ENCODE peak calls at places on chromosome 9, in eight cellular contexts. B is cardiac fibroblast, G is foreskin keratinocyte, X is gastrocnemius medialis, F is AG09319, D is tibial artery, T is brain microvascular endothelial cell, Y is right lobe of liver. I is an unnamed sample.

GRCh38 chr9:34079181-34079580 is 30.5 kb upstream of the UBAP2 start:
- DNase-seq in B (no peak), G (peak), X (no peak), F (no peak), D (no peak), T (peak), Y (no peak), I (no peak)

GRCh38 chr9:127664324-127664677 is 42.5 kb upstream of the CFAP157 start:
- DNase-seq in B (no peak), G (no peak), X (no peak), F (no peak), D (no peak), T (no peak), Y (no peak), I (no peak)

GRCh38 chr9:127739614-127740322 is 4.7 kb upstream of the TOR2A start:
- DNase-seq in B (peak), G (peak), X (peak), F (no peak), D (no peak), T (no peak), Y (no peak), I (no peak)

GRCh38 chr9:21110708-21111576 is 30.7 kb downstream of the IFNW1 start:
- DNase-seq in B (peak), G (peak), X (no peak), F (peak), D (no peak), T (peak), Y (no peak), I (no peak)

GRCh38 chr9:127862075-127863011 is 7.9 kb upstream of the ENG start:
- DNase-seq in B (peak), G (no peak), X (peak), F (no peak), D (peak), T (no peak), Y (peak), I (peak)

GRCh38 chr9:36174731-36175130 is 5.5 kb downstream of the CCIN start:
- DNase-seq in B (no peak), G (no peak), X (no peak), F (no peak), D (no peak), T (no peak), Y (no peak), I (no peak)

GRCh38 chr9:109852561-109852960 is 72.6 kb downstream of the PALM2AKAP2 start:
- DNase-seq in B (peak), G (no peak), X (no peak), F (no peak), D (no peak), T (no peak), Y (no peak), I (no peak)

GRCh38 chr9:8262625-8263622 is 463.3 kb upstream of the DMAC1 start:
- DNase-seq in B (peak), G (no peak), X (no peak), F (no peak), D (no peak), T (no peak), Y (no peak), I (no peak)

GRCh38 chr9:110099236-110099741 is 108.7 kb downstream of the C9orf152 start:
- DNase-seq in B (peak), G (peak), X (no peak), F (no peak), D (no peak), T (peak), Y (no peak), I (no peak)

GRCh38 chr9:7368410-7369292 is 430.9 kb downstream of the DMAC1 start:
- DNase-seq in B (peak), G (peak), X (no peak), F (peak), D (no peak), T (no peak), Y (no peak), I (no peak)

GRCh38 chr9:132042324-132042723 is 37.3 kb downstream of the MED27 start:
- DNase-seq in B (peak), G (peak), X (no peak), F (peak), D (no peak), T (peak), Y (no peak), I (no peak)

GRCh38 chr9:76521244-76521673 is 62.3 kb downstream of the GCNT1 start:
- DNase-seq in B (no peak), G (peak), X (no peak), F (no peak), D (no peak), T (no peak), Y (no peak), I (no peak)

GRCh38 chr9:132943677-132944293 is 631 bp downstream of the TSC1 start:
- DNase-seq in B (no peak), G (no peak), X (no peak), F (no peak), D (no peak), T (no peak), Y (no peak), I (no peak)

GRCh38 chr9:38048319-38048969 is 20.6 kb downstream of the SHB start:
- DNase-seq in B (peak), G (no peak), X (no peak), F (no peak), D (no peak), T (no peak), Y (no peak), I (no peak)

GRCh38 chr9:83596899-83597504 is 25.9 kb upstream of the IDNK start:
- DNase-seq in B (peak), G (no peak), X (no peak), F (no peak), D (no peak), T (peak), Y (no peak), I (no peak)

GRCh38 chr9:1005043-1005667 is 28.7 kb downstream of the DMRT3 start:
- DNase-seq in B (peak), G (peak), X (no peak), F (peak), D (no peak), T (peak), Y (no peak), I (peak)

GRCh38 chr9:124041817-124042116 is 30.2 kb downstream of the LHX2 start:
- DNase-seq in B (no peak), G (no peak), X (no peak), F (no peak), D (no peak), T (no peak), Y (no peak), I (no peak)

GRCh38 chr9:136152543-136152866 is 33.8 kb upstream of the TMEM250 start:
- DNase-seq in B (no peak), G (no peak), X (no peak), F (no peak), D (no peak), T (no peak), Y (no peak), I (no peak)

GRCh38 chr9:19998823-19999455 is 210.1 kb upstream of the SLC24A2 start:
- DNase-seq in B (no peak), G (no peak), X (no peak), F (no peak), D (no peak), T (peak), Y (no peak), I (no peak)

GRCh38 chr9:132703336-132703735 is 33.1 kb downstream of the GTF3C4 start:
- DNase-seq in B (no peak), G (peak), X (no peak), F (no peak), D (no peak), T (no peak), Y (no peak), I (no peak)

GRCh38 chr9:134676886-134677285 is 35.3 kb downstream of the COL5A1 start:
- DNase-seq in B (no peak), G (no peak), X (no peak), F (no peak), D (no peak), T (no peak), Y (no peak), I (peak)

GRCh38 chr9:76109953-76110352 is 219.5 kb downstream of the PCSK5 start:
- DNase-seq in B (no peak), G (peak), X (peak), F (no peak), D (no peak), T (peak), Y (no peak), I (no peak)

GRCh38 chr9:69674112-69674511 is 1.9 kb upstream of the APBA1 start:
- DNase-seq in B (peak), G (no peak), X (no peak), F (no peak), D (no peak), T (no peak), Y (no peak), I (no peak)
- TF ChIP-seq CTCF in B (no peak), G (peak), X (no peak), F (no peak), D (no peak), T (peak), Y (no peak), I (no peak)

GRCh38 chr9:99192786-99193465 is 28.8 kb downstream of the ALG2 start:
- DNase-seq in B (peak), G (no peak), X (no peak), F (no peak), D (no peak), T (no peak), Y (no peak), I (no peak)
- TF ChIP-seq CTCF in B (peak), G (peak), X (no peak), F (no peak), D (no peak), T (peak), Y (no peak), I (no peak)

DNA sequence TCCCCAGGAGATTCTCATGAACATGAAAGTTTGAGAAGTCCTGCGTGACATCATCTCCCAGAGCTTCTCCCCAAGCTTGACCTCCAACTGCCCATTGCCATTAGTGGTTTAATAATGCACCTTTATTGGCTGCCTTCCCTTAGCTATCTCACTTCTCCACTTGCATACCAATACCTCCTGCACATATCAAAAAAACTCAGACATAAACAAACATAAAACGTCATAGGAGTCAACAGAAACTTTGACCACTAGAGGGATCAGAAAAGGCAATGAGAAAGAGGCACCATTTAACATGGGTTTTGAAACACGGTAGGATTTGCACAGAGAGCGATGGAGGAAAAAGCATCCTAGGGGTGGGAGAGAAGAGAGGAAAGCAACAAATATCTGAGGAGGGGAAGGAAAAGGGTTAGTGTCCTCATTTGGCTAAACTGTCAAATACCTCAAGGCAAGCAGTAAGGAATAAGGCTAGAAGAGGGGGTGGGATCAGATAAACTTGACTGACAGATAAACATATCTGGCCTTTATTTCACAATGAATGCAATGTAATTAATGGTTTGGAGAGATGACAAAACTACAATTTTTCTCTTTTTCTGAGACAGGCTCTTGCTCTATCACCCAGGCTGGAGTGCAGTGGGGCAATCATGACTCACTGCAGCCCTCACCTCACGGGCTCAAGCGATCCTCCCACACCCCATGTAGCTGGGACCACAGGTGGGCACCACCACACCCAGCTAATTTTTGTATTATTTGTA is 27.0 kb downstream of the GNAQ start:
- DNase-seq in B (no peak), G (no peak), X (no peak), F (no peak), D (no peak), T (no peak), Y (no peak), I (no peak)
- TF ChIP-seq CTCF in B (peak), G (peak), X (no peak), F (no peak), D (no peak), T (peak), Y (peak), I (peak)

DNA sequence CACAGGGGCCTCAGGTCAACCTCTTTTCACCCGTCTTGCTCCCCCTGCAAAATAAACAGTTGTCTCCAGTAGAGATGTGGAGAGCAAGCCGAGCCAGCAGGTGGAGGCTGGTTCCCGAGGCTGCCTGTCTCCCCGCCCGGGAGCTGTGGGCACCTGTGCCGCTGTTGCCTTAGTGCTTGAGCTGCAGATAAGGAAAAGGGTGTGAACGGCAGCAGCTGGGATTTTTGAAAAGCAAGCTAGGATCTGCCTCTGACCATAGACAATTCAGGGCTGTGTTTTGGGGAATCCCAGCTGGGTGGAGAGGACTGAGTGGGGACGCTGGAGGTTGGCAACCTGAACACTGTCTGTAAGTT is 9.4 kb downstream of the WNK2 start:
- DNase-seq in B (no peak), G (peak), X (no peak), F (no peak), D (no peak), T (no peak), Y (no peak), I (no peak)
- TF ChIP-seq CTCF in B (no peak), G (peak), X (no peak), F (no peak), D (no peak), T (no peak), Y (no peak), I (no peak)

GRCh38 chr9:137741330-137741729 is 122.5 kb downstream of the EHMT1 start:
- DNase-seq in B (no peak), G (no peak), X (no peak), F (no peak), D (no peak), T (no peak), Y (no peak), I (no peak)

GRCh38 chr9:137740311-137740710 is 121.5 kb downstream of the EHMT1 start:
- DNase-seq in B (peak), G (no peak), X (no peak), F (no peak), D (no peak), T (peak), Y (no peak), I (no peak)

GRCh38 chr9:137742698-137743097 is 123.9 kb downstream of the EHMT1 start:
- DNase-seq in B (peak), G (no peak), X (peak), F (no peak), D (no peak), T (peak), Y (no peak), I (no peak)

GRCh38 chr9:137743695-137744094 is 124.9 kb downstream of the EHMT1 start:
- DNase-seq in B (no peak), G (no peak), X (no peak), F (no peak), D (no peak), T (no peak), Y (no peak), I (no peak)

DNA sequence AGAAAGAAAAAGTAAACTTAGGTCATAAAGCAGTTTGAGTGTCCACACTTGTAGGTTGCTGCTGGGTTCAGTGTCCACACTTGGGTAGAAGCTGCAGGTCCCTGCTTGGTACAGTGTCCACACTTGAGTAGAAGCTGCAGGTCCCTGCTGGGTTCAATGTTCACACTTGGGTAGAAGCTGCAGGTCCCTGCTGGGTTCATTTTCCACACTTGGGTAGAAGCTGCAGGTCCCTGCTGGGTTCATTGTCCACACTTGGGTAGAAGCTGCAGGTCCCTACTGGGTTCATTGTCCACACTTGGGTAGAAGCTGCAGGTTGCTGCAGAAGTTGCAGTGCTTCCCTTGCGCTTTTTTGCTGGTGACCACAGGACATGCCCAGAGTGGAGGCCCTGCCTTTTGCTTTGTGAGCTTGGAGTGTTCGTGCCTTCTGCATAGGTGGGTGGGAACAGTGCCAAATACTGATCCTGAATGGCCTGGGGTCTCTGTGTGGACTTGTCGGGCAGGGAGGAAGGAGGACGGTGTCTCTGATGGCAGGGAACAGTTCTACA is 120.6 kb downstream of the EHMT1 start:
- DNase-seq in B (no peak), G (no peak), X (no peak), F (no peak), D (no peak), T (no peak), Y (no peak), I (no peak)
- TF ChIP-seq CTCF in B (no peak), G (no peak), X (no peak), F (no peak), D (no peak), T (no peak), Y (no peak), I (no peak)

GRCh38 chr9:105117111-105117682 is 127.3 kb upstream of the SLC44A1 start:
- DNase-seq in B (no peak), G (no peak), X (no peak), F (no peak), D (no peak), T (no peak), Y (no peak), I (no peak)
- TF ChIP-seq CTCF in B (no peak), G (no peak), X (no peak), F (no peak), D (no peak), T (no peak), Y (no peak), I (no peak)

GRCh38 chr9:14236586-14236985 is 77.4 kb downstream of the NFIB start:
- DNase-seq in B (no peak), G (no peak), X (no peak), F (no peak), D (no peak), T (no peak), Y (no peak), I (no peak)

GRCh38 chr9:14238044-14238443 is 75.9 kb downstream of the NFIB start:
- DNase-seq in B (no peak), G (peak), X (no peak), F (no peak), D (no peak), T (peak), Y (no peak), I (no peak)

GRCh38 chr9:14243514-14244042 is 70.4 kb downstream of the NFIB start:
- DNase-seq in B (peak), G (no peak), X (no peak), F (no peak), D (no peak), T (no peak), Y (no peak), I (no peak)

GRCh38 chr9:14238518-14238917 is 75.4 kb downstream of the NFIB start:
- DNase-seq in B (peak), G (peak), X (no peak), F (no peak), D (no peak), T (peak), Y (no peak), I (no peak)

GRCh38 chr9:14240491-14240890 is 73.5 kb downstream of the NFIB start:
- DNase-seq in B (peak), G (no peak), X (peak), F (no peak), D (no peak), T (no peak), Y (no peak), I (no peak)
- TF ChIP-seq CTCF in B (no peak), G (no peak), X (no peak), F (no peak), D (no peak), T (no peak), Y (no peak), I (no peak)

DNA sequence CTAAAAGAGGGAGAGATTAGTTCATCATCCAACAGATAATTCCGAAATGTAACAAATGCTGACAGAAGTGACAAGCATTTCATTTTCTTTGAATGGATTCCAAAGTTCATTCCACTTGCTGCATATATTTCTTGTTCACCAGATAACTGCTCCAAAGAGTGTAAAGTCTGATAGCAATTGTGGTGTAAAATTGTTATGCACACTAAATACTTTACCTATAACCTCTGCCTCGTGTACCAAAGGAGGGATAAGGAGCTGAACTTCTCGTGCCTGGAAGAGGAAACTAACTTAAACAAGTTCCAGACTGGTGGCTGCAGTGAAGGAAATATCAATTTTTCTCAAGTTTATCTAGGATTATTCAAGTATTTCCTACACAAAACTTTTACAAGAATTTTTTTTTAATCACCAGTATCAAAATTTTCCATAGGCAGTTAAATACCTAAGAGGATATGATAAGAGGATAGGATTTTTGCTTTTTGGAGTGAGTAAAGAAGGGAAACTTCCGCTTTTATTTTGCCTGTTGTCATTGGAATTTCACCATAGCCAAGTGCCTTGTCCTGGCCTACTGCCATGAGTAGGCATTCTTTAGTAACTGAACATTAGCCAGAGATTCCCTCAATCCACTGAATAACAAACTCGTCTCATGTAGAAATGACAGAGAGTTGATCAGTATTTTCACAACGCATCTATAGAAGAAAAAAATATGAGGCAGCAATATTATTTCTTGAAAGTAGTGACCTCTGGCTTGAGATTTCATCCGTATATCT is 289.7 kb upstream of the ADAMTSL1 start:
- DNase-seq in B (peak), G (no peak), X (no peak), F (no peak), D (no peak), T (no peak), Y (no peak), I (no peak)
- TF ChIP-seq CTCF in B (no peak), G (no peak), X (no peak), F (no peak), D (no peak), T (no peak), Y (no peak), I (no peak)